ENCODE peak calls at places on chromosomes 12 and 14, in ten cellular contexts. One of them, this sample, is unnamed.

GRCh38 chr14:100072783-100073346 is 7.6 kb downstream of the EVL start:
- DNase-seq in stimulated activated CD4-positive, alpha-beta T cell treated with anti-CD3 and anti-CD28 coated beads, TNF-alpha, amount 100 ng/mL, for 1 hour: no peak
- DNase-seq in activated T-helper 1 cell treated with Interleukin-2 at 50 U/mL for 16 hours: peak; percentile 53
- DNase-seq in activated CD4-positive, CD25-positive, alpha-beta regulatory T cell: no peak
- DNase-seq in cardiac septum: no peak
- DNase-seq in activated T-cell treated with anti-CD3 and anti-CD28 coated beads, Interleukin-2, amount 50 U/mL, for 4 hours: peak; percentile 56
- DNase-seq in mucosa of gallbladder: peak; percentile 42
- DNase-seq in T-cell: peak; percentile 52
- DNase-seq in activated CD4-positive, alpha-beta T cell treated with anti-CD3 and anti-CD28 coated beads, Interleukin-2, amount 50 U/mL, for 48 hours: peak; percentile 64
- DNase-seq in GM10248: peak; percentile 62
- DNase-seq in this sample: peak; percentile 37

GRCh38 chr14:49679271-49679670 is 8.7 kb downstream of the POLE2 start:
- DNase-seq in activated CD4-positive, CD25-positive, alpha-beta regulatory T cell: no peak
- DNase-seq in GM10248: no peak
- DNase-seq in T-cell: no peak
- DNase-seq in mucosa of gallbladder: no peak
- DNase-seq in stimulated activated CD4-positive, alpha-beta T cell treated with anti-CD3 and anti-CD28 coated beads, TNF-alpha, amount 100 ng/mL, for 1 hour: no peak
- DNase-seq in activated T-cell treated with anti-CD3 and anti-CD28 coated beads, Interleukin-2, amount 50 U/mL, for 4 hours: no peak
- DNase-seq in cardiac septum: no peak
- DNase-seq in activated CD4-positive, alpha-beta T cell treated with anti-CD3 and anti-CD28 coated beads, Interleukin-2, amount 50 U/mL, for 48 hours: no peak
- DNase-seq in activated T-helper 1 cell treated with Interleukin-2 at 50 U/mL for 16 hours: no peak
- DNase-seq in this sample: no peak

GRCh38 chr12:112870267-112870980 is 36.3 kb upstream of the OAS1 start:
- DNase-seq in mucosa of gallbladder: no peak
- DNase-seq in T-cell: no peak
- DNase-seq in stimulated activated CD4-positive, alpha-beta T cell treated with anti-CD3 and anti-CD28 coated beads, TNF-alpha, amount 100 ng/mL, for 1 hour: no peak
- DNase-seq in cardiac septum: no peak
- DNase-seq in activated CD4-positive, CD25-positive, alpha-beta regulatory T cell: no peak
- DNase-seq in GM10248: no peak
- DNase-seq in activated T-cell treated with anti-CD3 and anti-CD28 coated beads, Interleukin-2, amount 50 U/mL, for 4 hours: no peak
- DNase-seq in activated T-helper 1 cell treated with Interleukin-2 at 50 U/mL for 16 hours: no peak
- DNase-seq in activated CD4-positive, alpha-beta T cell treated with anti-CD3 and anti-CD28 coated beads, Interleukin-2, amount 50 U/mL, for 48 hours: no peak
- DNase-seq in this sample: no peak

GRCh38 chr12:116919247-116919671 is 8.5 kb downstream of the FBXW8 start:
- DNase-seq in T-cell: no peak
- DNase-seq in cardiac septum: no peak
- DNase-seq in activated T-helper 1 cell treated with Interleukin-2 at 50 U/mL for 16 hours: no peak
- DNase-seq in activated CD4-positive, alpha-beta T cell treated with anti-CD3 and anti-CD28 coated beads, Interleukin-2, amount 50 U/mL, for 48 hours: no peak
- DNase-seq in stimulated activated CD4-positive, alpha-beta T cell treated with anti-CD3 and anti-CD28 coated beads, TNF-alpha, amount 100 ng/mL, for 1 hour: no peak
- DNase-seq in mucosa of gallbladder: peak; percentile 11
- DNase-seq in activated CD4-positive, CD25-positive, alpha-beta regulatory T cell: no peak
- DNase-seq in activated T-cell treated with anti-CD3 and anti-CD28 coated beads, Interleukin-2, amount 50 U/mL, for 4 hours: no peak
- DNase-seq in GM10248: no peak
- DNase-seq in this sample: no peak

GRCh38 chr14:25381498-25381897 is 331.6 kb upstream of the STXBP6 start:
- DNase-seq in stimulated activated CD4-positive, alpha-beta T cell treated with anti-CD3 and anti-CD28 coated beads, TNF-alpha, amount 100 ng/mL, for 1 hour: no peak
- DNase-seq in GM10248: no peak
- DNase-seq in T-cell: no peak
- DNase-seq in cardiac septum: no peak
- DNase-seq in activated CD4-positive, alpha-beta T cell treated with anti-CD3 and anti-CD28 coated beads, Interleukin-2, amount 50 U/mL, for 48 hours: no peak
- DNase-seq in activated T-cell treated with anti-CD3 and anti-CD28 coated beads, Interleukin-2, amount 50 U/mL, for 4 hours: no peak
- DNase-seq in mucosa of gallbladder: no peak
- DNase-seq in activated CD4-positive, CD25-positive, alpha-beta regulatory T cell: no peak
- DNase-seq in activated T-helper 1 cell treated with Interleukin-2 at 50 U/mL for 16 hours: no peak
- DNase-seq in this sample: no peak

GRCh38 chr14:55892906-55893305 is 225.3 kb upstream of the PELI2 start:
- DNase-seq in stimulated activated CD4-positive, alpha-beta T cell treated with anti-CD3 and anti-CD28 coated beads, TNF-alpha, amount 100 ng/mL, for 1 hour: no peak
- DNase-seq in GM10248: no peak
- DNase-seq in activated T-cell treated with anti-CD3 and anti-CD28 coated beads, Interleukin-2, amount 50 U/mL, for 4 hours: no peak
- DNase-seq in activated T-helper 1 cell treated with Interleukin-2 at 50 U/mL for 16 hours: no peak
- DNase-seq in T-cell: no peak
- DNase-seq in cardiac septum: no peak
- DNase-seq in activated CD4-positive, CD25-positive, alpha-beta regulatory T cell: no peak
- DNase-seq in mucosa of gallbladder: no peak
- DNase-seq in activated CD4-positive, alpha-beta T cell treated with anti-CD3 and anti-CD28 coated beads, Interleukin-2, amount 50 U/mL, for 48 hours: no peak
- DNase-seq in this sample: no peak

GRCh38 chr14:27075503-27075902 is 477.7 kb upstream of the NOVA1 start:
- DNase-seq in cardiac septum: no peak
- DNase-seq in activated CD4-positive, CD25-positive, alpha-beta regulatory T cell: no peak
- DNase-seq in T-cell: no peak
- DNase-seq in stimulated activated CD4-positive, alpha-beta T cell treated with anti-CD3 and anti-CD28 coated beads, TNF-alpha, amount 100 ng/mL, for 1 hour: no peak
- DNase-seq in activated T-cell treated with anti-CD3 and anti-CD28 coated beads, Interleukin-2, amount 50 U/mL, for 4 hours: no peak
- DNase-seq in GM10248: no peak
- DNase-seq in activated T-helper 1 cell treated with Interleukin-2 at 50 U/mL for 16 hours: no peak
- DNase-seq in activated CD4-positive, alpha-beta T cell treated with anti-CD3 and anti-CD28 coated beads, Interleukin-2, amount 50 U/mL, for 48 hours: no peak
- DNase-seq in mucosa of gallbladder: no peak
- DNase-seq in this sample: no peak

GRCh38 chr12:53651718-53652117 is 24.2 kb downstream of the ATP5MC2 start:
- DNase-seq in activated CD4-positive, CD25-positive, alpha-beta regulatory T cell: no peak
- DNase-seq in activated CD4-positive, alpha-beta T cell treated with anti-CD3 and anti-CD28 coated beads, Interleukin-2, amount 50 U/mL, for 48 hours: no peak
- DNase-seq in activated T-helper 1 cell treated with Interleukin-2 at 50 U/mL for 16 hours: no peak
- DNase-seq in stimulated activated CD4-positive, alpha-beta T cell treated with anti-CD3 and anti-CD28 coated beads, TNF-alpha, amount 100 ng/mL, for 1 hour: no peak
- DNase-seq in activated T-cell treated with anti-CD3 and anti-CD28 coated beads, Interleukin-2, amount 50 U/mL, for 4 hours: no peak
- DNase-seq in mucosa of gallbladder: no peak
- DNase-seq in GM10248: no peak
- DNase-seq in T-cell: no peak
- DNase-seq in cardiac septum: no peak
- DNase-seq in this sample: no peak

GRCh38 chr14:92198804-92199203 is 77.0 kb downstream of the CPSF2 start:
- DNase-seq in activated CD4-positive, alpha-beta T cell treated with anti-CD3 and anti-CD28 coated beads, Interleukin-2, amount 50 U/mL, for 48 hours: no peak
- DNase-seq in activated T-cell treated with anti-CD3 and anti-CD28 coated beads, Interleukin-2, amount 50 U/mL, for 4 hours: no peak
- DNase-seq in mucosa of gallbladder: no peak
- DNase-seq in cardiac septum: no peak
- DNase-seq in GM10248: no peak
- DNase-seq in activated CD4-positive, CD25-positive, alpha-beta regulatory T cell: no peak
- DNase-seq in T-cell: no peak
- DNase-seq in stimulated activated CD4-positive, alpha-beta T cell treated with anti-CD3 and anti-CD28 coated beads, TNF-alpha, amount 100 ng/mL, for 1 hour: no peak
- DNase-seq in activated T-helper 1 cell treated with Interleukin-2 at 50 U/mL for 16 hours: no peak
- DNase-seq in this sample: no peak

GRCh38 chr12:3077572-3078081 is 448 bp downstream of the TSPAN9 start:
- DNase-seq in activated T-helper 1 cell treated with Interleukin-2 at 50 U/mL for 16 hours: no peak
- DNase-seq in activated CD4-positive, CD25-positive, alpha-beta regulatory T cell: no peak
- DNase-seq in mucosa of gallbladder: peak; percentile 33
- DNase-seq in GM10248: no peak
- DNase-seq in stimulated activated CD4-positive, alpha-beta T cell treated with anti-CD3 and anti-CD28 coated beads, TNF-alpha, amount 100 ng/mL, for 1 hour: no peak
- DNase-seq in activated T-cell treated with anti-CD3 and anti-CD28 coated beads, Interleukin-2, amount 50 U/mL, for 4 hours: peak; percentile 14
- DNase-seq in activated CD4-positive, alpha-beta T cell treated with anti-CD3 and anti-CD28 coated beads, Interleukin-2, amount 50 U/mL, for 48 hours: no peak
- DNase-seq in T-cell: no peak
- DNase-seq in cardiac septum: no peak
- DNase-seq in this sample: no peak

GRCh38 chr12:3277261-3277943 is 200.2 kb downstream of the TSPAN9 start:
- DNase-seq in activated T-cell treated with anti-CD3 and anti-CD28 coated beads, Interleukin-2, amount 50 U/mL, for 4 hours: no peak
- DNase-seq in mucosa of gallbladder: no peak
- DNase-seq in activated CD4-positive, CD25-positive, alpha-beta regulatory T cell: no peak
- DNase-seq in GM10248: no peak
- DNase-seq in activated T-helper 1 cell treated with Interleukin-2 at 50 U/mL for 16 hours: no peak
- DNase-seq in cardiac septum: no peak
- DNase-seq in T-cell: no peak
- DNase-seq in activated CD4-positive, alpha-beta T cell treated with anti-CD3 and anti-CD28 coated beads, Interleukin-2, amount 50 U/mL, for 48 hours: no peak
- DNase-seq in stimulated activated CD4-positive, alpha-beta T cell treated with anti-CD3 and anti-CD28 coated beads, TNF-alpha, amount 100 ng/mL, for 1 hour: no peak
- DNase-seq in this sample: no peak

GRCh38 chr12:29157486-29157946 is 8.4 kb downstream of the FAR2 start:
- DNase-seq in T-cell: no peak
- DNase-seq in activated T-cell treated with anti-CD3 and anti-CD28 coated beads, Interleukin-2, amount 50 U/mL, for 4 hours: no peak
- DNase-seq in GM10248: no peak
- DNase-seq in stimulated activated CD4-positive, alpha-beta T cell treated with anti-CD3 and anti-CD28 coated beads, TNF-alpha, amount 100 ng/mL, for 1 hour: no peak
- DNase-seq in mucosa of gallbladder: no peak
- DNase-seq in activated T-helper 1 cell treated with Interleukin-2 at 50 U/mL for 16 hours: no peak
- DNase-seq in activated CD4-positive, alpha-beta T cell treated with anti-CD3 and anti-CD28 coated beads, Interleukin-2, amount 50 U/mL, for 48 hours: no peak
- DNase-seq in cardiac septum: no peak
- DNase-seq in activated CD4-positive, CD25-positive, alpha-beta regulatory T cell: no peak
- DNase-seq in this sample: no peak

GRCh38 chr12:40515041-40515825 is 177.0 kb upstream of the CNTN1 start:
- DNase-seq in GM10248: peak; percentile 10
- DNase-seq in activated CD4-positive, CD25-positive, alpha-beta regulatory T cell: no peak
- DNase-seq in activated CD4-positive, alpha-beta T cell treated with anti-CD3 and anti-CD28 coated beads, Interleukin-2, amount 50 U/mL, for 48 hours: no peak
- DNase-seq in T-cell: no peak
- DNase-seq in mucosa of gallbladder: no peak
- DNase-seq in activated T-helper 1 cell treated with Interleukin-2 at 50 U/mL for 16 hours: no peak
- DNase-seq in stimulated activated CD4-positive, alpha-beta T cell treated with anti-CD3 and anti-CD28 coated beads, TNF-alpha, amount 100 ng/mL, for 1 hour: no peak
- DNase-seq in cardiac septum: no peak
- DNase-seq in activated T-cell treated with anti-CD3 and anti-CD28 coated beads, Interleukin-2, amount 50 U/mL, for 4 hours: no peak
- DNase-seq in this sample: no peak

GRCh38 chr14:33848706-33849454 is 102.0 kb downstream of the EGLN3 start:
- DNase-seq in cardiac septum: no peak
- DNase-seq in stimulated activated CD4-positive, alpha-beta T cell treated with anti-CD3 and anti-CD28 coated beads, TNF-alpha, amount 100 ng/mL, for 1 hour: no peak
- DNase-seq in mucosa of gallbladder: peak; percentile 67
- DNase-seq in activated T-cell treated with anti-CD3 and anti-CD28 coated beads, Interleukin-2, amount 50 U/mL, for 4 hours: no peak
- DNase-seq in T-cell: no peak
- DNase-seq in activated CD4-positive, CD25-positive, alpha-beta regulatory T cell: no peak
- DNase-seq in GM10248: peak; percentile 44
- DNase-seq in activated CD4-positive, alpha-beta T cell treated with anti-CD3 and anti-CD28 coated beads, Interleukin-2, amount 50 U/mL, for 48 hours: peak; percentile 37
- DNase-seq in activated T-helper 1 cell treated with Interleukin-2 at 50 U/mL for 16 hours: no peak
- DNase-seq in this sample: peak; percentile 89

GRCh38 chr14:26984318-26985177 is 386.7 kb upstream of the NOVA1 start:
- DNase-seq in activated T-cell treated with anti-CD3 and anti-CD28 coated beads, Interleukin-2, amount 50 U/mL, for 4 hours: no peak
- DNase-seq in cardiac septum: no peak
- DNase-seq in activated CD4-positive, alpha-beta T cell treated with anti-CD3 and anti-CD28 coated beads, Interleukin-2, amount 50 U/mL, for 48 hours: peak; percentile 11
- DNase-seq in activated T-helper 1 cell treated with Interleukin-2 at 50 U/mL for 16 hours: no peak
- DNase-seq in stimulated activated CD4-positive, alpha-beta T cell treated with anti-CD3 and anti-CD28 coated beads, TNF-alpha, amount 100 ng/mL, for 1 hour: no peak
- DNase-seq in activated CD4-positive, CD25-positive, alpha-beta regulatory T cell: no peak
- DNase-seq in T-cell: no peak
- DNase-seq in GM10248: no peak
- DNase-seq in mucosa of gallbladder: peak; percentile 70
- DNase-seq in this sample: peak; percentile 23

GRCh38 chr14:29763342-29763858 is 164.2 kb downstream of the PRKD1 start:
- DNase-seq in stimulated activated CD4-positive, alpha-beta T cell treated with anti-CD3 and anti-CD28 coated beads, TNF-alpha, amount 100 ng/mL, for 1 hour: no peak
- DNase-seq in activated CD4-positive, CD25-positive, alpha-beta regulatory T cell: no peak
- DNase-seq in cardiac septum: no peak
- DNase-seq in T-cell: no peak
- DNase-seq in activated CD4-positive, alpha-beta T cell treated with anti-CD3 and anti-CD28 coated beads, Interleukin-2, amount 50 U/mL, for 48 hours: no peak
- DNase-seq in mucosa of gallbladder: no peak
- DNase-seq in activated T-cell treated with anti-CD3 and anti-CD28 coated beads, Interleukin-2, amount 50 U/mL, for 4 hours: no peak
- DNase-seq in GM10248: no peak
- DNase-seq in activated T-helper 1 cell treated with Interleukin-2 at 50 U/mL for 16 hours: no peak
- DNase-seq in this sample: no peak

GRCh38 chr14:67806228-67806627 is 10.2 kb downstream of the ZFYVE26 start:
- DNase-seq in mucosa of gallbladder: no peak
- DNase-seq in stimulated activated CD4-positive, alpha-beta T cell treated with anti-CD3 and anti-CD28 coated beads, TNF-alpha, amount 100 ng/mL, for 1 hour: no peak
- DNase-seq in cardiac septum: no peak
- DNase-seq in activated T-cell treated with anti-CD3 and anti-CD28 coated beads, Interleukin-2, amount 50 U/mL, for 4 hours: no peak
- DNase-seq in activated CD4-positive, alpha-beta T cell treated with anti-CD3 and anti-CD28 coated beads, Interleukin-2, amount 50 U/mL, for 48 hours: no peak
- DNase-seq in T-cell: no peak
- DNase-seq in activated CD4-positive, CD25-positive, alpha-beta regulatory T cell: no peak
- DNase-seq in activated T-helper 1 cell treated with Interleukin-2 at 50 U/mL for 16 hours: no peak
- DNase-seq in GM10248: no peak
- DNase-seq in this sample: no peak

GRCh38 chr12:70467476-70467875 is 101.4 kb downstream of the KCNMB4 start:
- DNase-seq in activated CD4-positive, CD25-positive, alpha-beta regulatory T cell: no peak
- DNase-seq in activated T-helper 1 cell treated with Interleukin-2 at 50 U/mL for 16 hours: no peak
- DNase-seq in GM10248: no peak
- DNase-seq in activated CD4-positive, alpha-beta T cell treated with anti-CD3 and anti-CD28 coated beads, Interleukin-2, amount 50 U/mL, for 48 hours: no peak
- DNase-seq in stimulated activated CD4-positive, alpha-beta T cell treated with anti-CD3 and anti-CD28 coated beads, TNF-alpha, amount 100 ng/mL, for 1 hour: no peak
- DNase-seq in activated T-cell treated with anti-CD3 and anti-CD28 coated beads, Interleukin-2, amount 50 U/mL, for 4 hours: no peak
- DNase-seq in cardiac septum: no peak
- DNase-seq in T-cell: no peak
- DNase-seq in mucosa of gallbladder: no peak
- DNase-seq in this sample: no peak

GRCh38 chr12:29270446-29270845 is 110.5 kb downstream of the ERGIC2 start:
- DNase-seq in stimulated activated CD4-positive, alpha-beta T cell treated with anti-CD3 and anti-CD28 coated beads, TNF-alpha, amount 100 ng/mL, for 1 hour: no peak
- DNase-seq in cardiac septum: no peak
- DNase-seq in GM10248: no peak
- DNase-seq in activated T-cell treated with anti-CD3 and anti-CD28 coated beads, Interleukin-2, amount 50 U/mL, for 4 hours: no peak
- DNase-seq in mucosa of gallbladder: no peak
- DNase-seq in T-cell: no peak
- DNase-seq in activated CD4-positive, CD25-positive, alpha-beta regulatory T cell: no peak
- DNase-seq in activated T-helper 1 cell treated with Interleukin-2 at 50 U/mL for 16 hours: no peak
- DNase-seq in activated CD4-positive, alpha-beta T cell treated with anti-CD3 and anti-CD28 coated beads, Interleukin-2, amount 50 U/mL, for 48 hours: no peak
- DNase-seq in this sample: no peak

GRCh38 chr12:51419473-51420228 is 5.0 kb upstream of the SLC4A8 start:
- DNase-seq in GM10248: no peak
- DNase-seq in activated T-cell treated with anti-CD3 and anti-CD28 coated beads, Interleukin-2, amount 50 U/mL, for 4 hours: no peak
- DNase-seq in stimulated activated CD4-positive, alpha-beta T cell treated with anti-CD3 and anti-CD28 coated beads, TNF-alpha, amount 100 ng/mL, for 1 hour: no peak
- DNase-seq in activated CD4-positive, CD25-positive, alpha-beta regulatory T cell: no peak
- DNase-seq in activated T-helper 1 cell treated with Interleukin-2 at 50 U/mL for 16 hours: no peak
- DNase-seq in T-cell: no peak
- DNase-seq in activated CD4-positive, alpha-beta T cell treated with anti-CD3 and anti-CD28 coated beads, Interleukin-2, amount 50 U/mL, for 48 hours: no peak
- DNase-seq in mucosa of gallbladder: no peak
- DNase-seq in cardiac septum: no peak
- DNase-seq in this sample: no peak

GRCh38 chr12:97921957-97922722 is 459.5 kb downstream of the RMST start:
- DNase-seq in GM10248: no peak
- DNase-seq in activated T-cell treated with anti-CD3 and anti-CD28 coated beads, Interleukin-2, amount 50 U/mL, for 4 hours: no peak
- DNase-seq in T-cell: no peak
- DNase-seq in cardiac septum: no peak
- DNase-seq in mucosa of gallbladder: no peak
- DNase-seq in activated T-helper 1 cell treated with Interleukin-2 at 50 U/mL for 16 hours: no peak
- DNase-seq in activated CD4-positive, CD25-positive, alpha-beta regulatory T cell: no peak
- DNase-seq in activated CD4-positive, alpha-beta T cell treated with anti-CD3 and anti-CD28 coated beads, Interleukin-2, amount 50 U/mL, for 48 hours: no peak
- DNase-seq in stimulated activated CD4-positive, alpha-beta T cell treated with anti-CD3 and anti-CD28 coated beads, TNF-alpha, amount 100 ng/mL, for 1 hour: no peak
- DNase-seq in this sample: no peak

GRCh38 chr14:69133206-69134125 is 19.5 kb downstream of the DCAF5 start:
- DNase-seq in stimulated activated CD4-positive, alpha-beta T cell treated with anti-CD3 and anti-CD28 coated beads, TNF-alpha, amount 100 ng/mL, for 1 hour: no peak
- DNase-seq in cardiac septum: no peak
- DNase-seq in activated T-cell treated with anti-CD3 and anti-CD28 coated beads, Interleukin-2, amount 50 U/mL, for 4 hours: no peak
- DNase-seq in mucosa of gallbladder: no peak
- DNase-seq in activated CD4-positive, alpha-beta T cell treated with anti-CD3 and anti-CD28 coated beads, Interleukin-2, amount 50 U/mL, for 48 hours: no peak
- DNase-seq in T-cell: no peak
- DNase-seq in GM10248: no peak
- DNase-seq in activated T-helper 1 cell treated with Interleukin-2 at 50 U/mL for 16 hours: no peak
- DNase-seq in activated CD4-positive, CD25-positive, alpha-beta regulatory T cell: no peak
- DNase-seq in this sample: no peak

GRCh38 chr12:14771651-14772137 is 31.6 kb downstream of the WBP11 start:
- DNase-seq in activated T-cell treated with anti-CD3 and anti-CD28 coated beads, Interleukin-2, amount 50 U/mL, for 4 hours: peak; percentile 37
- DNase-seq in cardiac septum: no peak
- DNase-seq in stimulated activated CD4-positive, alpha-beta T cell treated with anti-CD3 and anti-CD28 coated beads, TNF-alpha, amount 100 ng/mL, for 1 hour: no peak
- DNase-seq in T-cell: peak; percentile 48
- DNase-seq in GM10248: peak; percentile 33
- DNase-seq in activated CD4-positive, alpha-beta T cell treated with anti-CD3 and anti-CD28 coated beads, Interleukin-2, amount 50 U/mL, for 48 hours: peak; percentile 11
- DNase-seq in mucosa of gallbladder: no peak
- DNase-seq in activated T-helper 1 cell treated with Interleukin-2 at 50 U/mL for 16 hours: no peak
- DNase-seq in activated CD4-positive, CD25-positive, alpha-beta regulatory T cell: no peak
- DNase-seq in this sample: no peak

GRCh38 chr14:78985668-78986073 is 815.5 kb downstream of the NRXN3 start:
- DNase-seq in stimulated activated CD4-positive, alpha-beta T cell treated with anti-CD3 and anti-CD28 coated beads, TNF-alpha, amount 100 ng/mL, for 1 hour: no peak
- DNase-seq in GM10248: no peak
- DNase-seq in activated CD4-positive, CD25-positive, alpha-beta regulatory T cell: no peak
- DNase-seq in activated T-helper 1 cell treated with Interleukin-2 at 50 U/mL for 16 hours: no peak
- DNase-seq in T-cell: no peak
- DNase-seq in activated CD4-positive, alpha-beta T cell treated with anti-CD3 and anti-CD28 coated beads, Interleukin-2, amount 50 U/mL, for 48 hours: no peak
- DNase-seq in activated T-cell treated with anti-CD3 and anti-CD28 coated beads, Interleukin-2, amount 50 U/mL, for 4 hours: no peak
- DNase-seq in mucosa of gallbladder: no peak
- DNase-seq in cardiac septum: no peak
- DNase-seq in this sample: peak; percentile 70

GRCh38 chr14:75015496-75015895 is 12.8 kb downstream of the EIF2B2 start:
- DNase-seq in activated CD4-positive, CD25-positive, alpha-beta regulatory T cell: no peak
- DNase-seq in mucosa of gallbladder: no peak
- DNase-seq in stimulated activated CD4-positive, alpha-beta T cell treated with anti-CD3 and anti-CD28 coated beads, TNF-alpha, amount 100 ng/mL, for 1 hour: no peak
- DNase-seq in T-cell: no peak
- DNase-seq in activated T-cell treated with anti-CD3 and anti-CD28 coated beads, Interleukin-2, amount 50 U/mL, for 4 hours: no peak
- DNase-seq in activated CD4-positive, alpha-beta T cell treated with anti-CD3 and anti-CD28 coated beads, Interleukin-2, amount 50 U/mL, for 48 hours: no peak
- DNase-seq in cardiac septum: no peak
- DNase-seq in GM10248: no peak
- DNase-seq in activated T-helper 1 cell treated with Interleukin-2 at 50 U/mL for 16 hours: no peak
- DNase-seq in this sample: no peak

GRCh38 chr14:104282332-104283196 is 144.2 kb downstream of the KIF26A start:
- DNase-seq in activated T-cell treated with anti-CD3 and anti-CD28 coated beads, Interleukin-2, amount 50 U/mL, for 4 hours: no peak
- DNase-seq in cardiac septum: peak; percentile 53
- DNase-seq in activated CD4-positive, alpha-beta T cell treated with anti-CD3 and anti-CD28 coated beads, Interleukin-2, amount 50 U/mL, for 48 hours: no peak
- DNase-seq in GM10248: no peak
- DNase-seq in T-cell: no peak
- DNase-seq in activated CD4-positive, CD25-positive, alpha-beta regulatory T cell: no peak
- DNase-seq in mucosa of gallbladder: no peak
- DNase-seq in activated T-helper 1 cell treated with Interleukin-2 at 50 U/mL for 16 hours: no peak
- DNase-seq in stimulated activated CD4-positive, alpha-beta T cell treated with anti-CD3 and anti-CD28 coated beads, TNF-alpha, amount 100 ng/mL, for 1 hour: no peak
- DNase-seq in this sample: no peak

GRCh38 chr14:35133542-35134328 is 11.4 kb downstream of the PRORP start:
- DNase-seq in activated CD4-positive, CD25-positive, alpha-beta regulatory T cell: no peak
- DNase-seq in cardiac septum: no peak
- DNase-seq in activated CD4-positive, alpha-beta T cell treated with anti-CD3 and anti-CD28 coated beads, Interleukin-2, amount 50 U/mL, for 48 hours: no peak
- DNase-seq in activated T-helper 1 cell treated with Interleukin-2 at 50 U/mL for 16 hours: no peak
- DNase-seq in stimulated activated CD4-positive, alpha-beta T cell treated with anti-CD3 and anti-CD28 coated beads, TNF-alpha, amount 100 ng/mL, for 1 hour: no peak
- DNase-seq in activated T-cell treated with anti-CD3 and anti-CD28 coated beads, Interleukin-2, amount 50 U/mL, for 4 hours: no peak
- DNase-seq in GM10248: no peak
- DNase-seq in mucosa of gallbladder: no peak
- DNase-seq in T-cell: no peak
- DNase-seq in this sample: no peak